ENCODE peak calls at places on chromosomes 3 and 15, in five cellular contexts. R, T, B, N and L are unnamed samples.
A peak's percentile ranks its signal among the peaks of the same experiment; 100 is the strongest.

GRCh38 chr3:98777801-98778220 is 14.7 kb downstream of the ST3GAL6 start:
- DNase-seq in R (peak; percentile 61), B (peak; percentile 80), T (no peak), N (no peak), L (no peak)

GRCh38 chr3:23738946-23739345 is 66.8 kb upstream of the UBE2E1 start:
- DNase-seq in N (no peak), B (peak; percentile 17), T (no peak), R (peak; percentile 25), L (no peak)

GRCh38 chr15:95868450-95868849 is 462.1 kb upstream of the NR2F2 start:
- DNase-seq in N (peak; percentile 60), R (no peak), T (no peak), B (no peak), L (no peak)

GRCh38 chr15:39140060-39140604 is 440.7 kb upstream of the THBS1 start:
- DNase-seq in T (no peak), N (no peak), B (peak; percentile 98), R (peak; percentile 99), L (no peak)

GRCh38 chr3:58272891-58273290 is 33.2 kb upstream of the RPP14 start:
- DNase-seq in B (peak; percentile 42), T (no peak), R (peak; percentile 59), N (no peak), L (no peak)

GRCh38 chr15:98772895-98773294 is 124.6 kb downstream of the IGF1R start:
- DNase-seq in R (no peak), B (no peak), N (no peak), T (no peak), L (no peak)

GRCh38 chr3:170811928-170812591 is 57.9 kb downstream of the RPL22L1 start:
- DNase-seq in R (peak; percentile 81), N (peak; percentile 77), T (peak; percentile 6), B (peak; percentile 78), L (peak; percentile 39)

GRCh38 chr3:189690672-189691071 is 59.5 kb downstream of the TP63 start:
- DNase-seq in N (no peak), T (no peak), B (no peak), R (no peak), L (no peak)

GRCh38 chr3:166274342-166274741 is 437.1 kb upstream of the BCHE start:
- DNase-seq in B (peak; percentile 65), T (no peak), N (no peak), R (no peak), L (no peak)

GRCh38 chr3:180466401-180467005 is 135.5 kb upstream of the TTC14 start:
- DNase-seq in N (no peak), T (no peak), R (no peak), B (peak; percentile 10), L (no peak)

GRCh38 chr3:171806200-171807128 is 3.8 kb downstream of the PLD1 start:
- DNase-seq in B (peak; percentile 95), R (peak; percentile 88), N (no peak), T (no peak), L (no peak)

GRCh38 chr3:168220609-168221008 is 124.9 kb upstream of the GOLIM4 start:
- DNase-seq in R (peak; percentile 10), N (no peak), B (no peak), T (no peak), L (no peak)

GRCh38 chr3:41583014-41583413 is 378.9 kb downstream of the ULK4 start:
- DNase-seq in R (no peak), N (no peak), T (no peak), B (no peak), L (no peak)

GRCh38 chr15:38896652-38897051 is 332.0 kb upstream of the RASGRP1 start:
- DNase-seq in R (peak; percentile 51), T (no peak), N (no peak), B (no peak), L (no peak)

GRCh38 chr15:101803676-101804075 is 367 bp downstream of the OR4F6 start:
- DNase-seq in T (no peak), B (peak; percentile 34), R (peak; percentile 68), N (no peak), L (no peak)

GRCh38 chr3:2071531-2071930 is 27.1 kb upstream of the CNTN4 start:
- DNase-seq in R (no peak), T (no peak), B (no peak), N (no peak), L (no peak)

GRCh38 chr3:113331187-113331586 is 110.1 kb downstream of the CFAP44 start:
- DNase-seq in T (no peak), R (no peak), N (no peak), B (no peak), L (no peak)